ENCODE peak calls at places on chromosomes 2 and 18, in seven cellular contexts. E is mucosa of descending colon, O is GM06990, D is psoas muscle, U is prostate gland, H is heart left ventricle, X is esophagus squamous epithelium. J is an unnamed sample. For H3K36me3, the result is how much of the 10 kb centered on the place peaks cover.

GRCh38 chr2:100142393-100142792 is at the start of gene AFF3:
- DNase-seq in E (no peak), U (no peak), O (peak), X (peak), H (no peak), D (no peak), J (no peak)

GRCh38 chr2:239824051-239824694 is 201.0 kb downstream of the NDUFA10 start:
- DNase-seq in O (no peak), U (peak), X (no peak), E (peak), D (no peak), H (peak), J (no peak)

GRCh38 chr18:48161201-48161910 is 230.9 kb upstream of the SMAD2 start:
- DNase-seq in U (peak), H (peak), X (no peak), D (peak), E (peak), O (peak), J (peak)

GRCh38 chr2:36461039-36461681 is 105.6 kb downstream of the CRIM1 start:
- DNase-seq in X (no peak), O (no peak), E (no peak), U (no peak), H (no peak), D (no peak), J (no peak)

GRCh38 chr2:191199929-191200328 is 45.3 kb upstream of the MYO1B start:
- DNase-seq in O (no peak), H (no peak), E (no peak), X (no peak), U (no peak), D (no peak), J (no peak)

GRCh38 chr2:203656522-203657287 is 49.7 kb upstream of the CD28 start:
- DNase-seq in D (no peak), O (no peak), E (peak), X (peak), U (peak), H (no peak), J (peak)

GRCh38 chr18:38930881-38931753 is 1365.5 kb upstream of the CELF4 start:
- DNase-seq in X (no peak), O (no peak), D (no peak), U (no peak), H (no peak), E (no peak), J (no peak)

GRCh38 chr18:57542126-57542525 is 44.4 kb downstream of the FECH start:
- DNase-seq in U (no peak), E (no peak), O (no peak), X (no peak), H (no peak), D (no peak), J (no peak)

GRCh38 chr18:7919565-7919964 is 352.4 kb downstream of the PTPRM start:
- DNase-seq in X (no peak), D (no peak), H (no peak), E (no peak), O (no peak), U (no peak), J (no peak)

GRCh38 chr2:5250482-5250881 is 441.7 kb upstream of the SOX11 start:
- DNase-seq in U (no peak), X (no peak), E (no peak), D (no peak), O (no peak), H (no peak), J (no peak)

GRCh38 chr18:12904012-12904516 is 20.0 kb upstream of the PTPN2 start:
- DNase-seq in E (no peak), H (no peak), O (no peak), X (no peak), D (no peak), U (no peak), J (no peak)

GRCh38 chr2:198880421-198880820 is 577.3 kb downstream of the SATB2 start:
- DNase-seq in U (no peak), O (no peak), D (no peak), X (no peak), E (no peak), H (no peak), J (no peak)

GRCh38 chr18:55790296-55790695 is 202.3 kb upstream of the TCF4 start:
- DNase-seq in D (no peak), U (no peak), E (no peak), O (no peak), H (no peak), X (no peak), J (no peak)

GRCh38 chr2:100228415-100228814 is 86.0 kb upstream of the AFF3 start:
- DNase-seq in O (no peak), E (no peak), X (no peak), U (no peak), D (no peak), H (no peak), J (no peak)

GRCh38 chr2:144914622-144915230 is 394.8 kb upstream of the ZEB2 start:
- DNase-seq in O (no peak), H (no peak), U (no peak), D (no peak), E (no peak), X (no peak), J (no peak)

GRCh38 chr2:103873719-103874359 is 980.1 kb upstream of the POU3F3 start:
- DNase-seq in D (no peak), X (no peak), U (no peak), H (no peak), E (no peak), O (no peak), J (no peak)

GRCh38 chr18:23578067-23578705 is 8.1 kb downstream of the NPC1 start:
- DNase-seq in H (no peak), O (no peak), U (no peak), E (no peak), X (no peak), D (no peak), J (no peak)

GRCh38 chr18:5238371-5238758 is 41.3 kb upstream of the AKAIN1 start:
- DNase-seq in H (peak), O (no peak), U (peak), D (peak), E (peak), X (no peak), J (peak)

GRCh38 chr2:41867553-41867952 is 180.3 kb upstream of the PKDCC start:
- DNase-seq in E (no peak), X (no peak), O (no peak), U (no peak), H (no peak), D (no peak), J (no peak)

GRCh38 chr2:231985823-231986261 is 24.3 kb downstream of the DIS3L2 start:
- DNase-seq in D (no peak), O (no peak), H (no peak), U (no peak), E (no peak), X (no peak), J (no peak)

GRCh38 chr2:45776160-45776955 is 124.9 kb downstream of the PRKCE start:
- DNase-seq in H (no peak), X (no peak), O (no peak), E (no peak), D (no peak), U (no peak), J (no peak)

GRCh38 chr2:70959851-70960832 is 18.3 kb upstream of the ANKRD53 start:
- DNase-seq in U (no peak), H (no peak), O (no peak), E (no peak), X (no peak), D (no peak), J (peak)

GRCh38 chr2:62441421-62441820 is 64.6 kb downstream of the TMEM17 start:
- DNase-seq in U (no peak), O (no peak), E (no peak), X (no peak), H (no peak), D (no peak), J (no peak)

GRCh38 chr2:218059289-218059688 is 9.8 kb upstream of the RUFY4 start:
- DNase-seq in X (no peak), U (no peak), H (no peak), E (no peak), D (no peak), O (no peak), J (no peak)

GRCh38 chr2:235937092-235937491 is 231.1 kb downstream of the GBX2 start:
- DNase-seq in U (no peak), H (no peak), E (no peak), O (no peak), D (no peak), X (no peak), J (no peak)

GRCh38 chr18:76419811-76420210 is 75.2 kb downstream of the ZNF516 start:
- DNase-seq in X (no peak), O (no peak), H (no peak), E (no peak), U (no peak), D (no peak), J (no peak)

GRCh38 chr2:240800241-240800640 is 19.8 kb downstream of the KIF1A start:
- DNase-seq in D (peak), E (peak), U (no peak), O (no peak), X (no peak), H (peak), J (peak)

GRCh38 chr2:68743531-68743930 is 8.9 kb downstream of the ARHGAP25 start:
- DNase-seq in D (no peak), U (no peak), H (no peak), E (no peak), X (no peak), O (no peak), J (no peak)

GRCh38 chr2:64263315-64263714 is 119.1 kb upstream of the PELI1 start:
- DNase-seq in D (no peak), H (no peak), O (no peak), X (no peak), U (no peak), E (no peak), J (no peak)

GRCh38 chr2:33673937-33674336 is 74.8 kb upstream of the FAM98A start:
- DNase-seq in E (no peak), H (no peak), U (no peak), X (no peak), O (no peak), D (no peak), J (no peak)

DNA sequence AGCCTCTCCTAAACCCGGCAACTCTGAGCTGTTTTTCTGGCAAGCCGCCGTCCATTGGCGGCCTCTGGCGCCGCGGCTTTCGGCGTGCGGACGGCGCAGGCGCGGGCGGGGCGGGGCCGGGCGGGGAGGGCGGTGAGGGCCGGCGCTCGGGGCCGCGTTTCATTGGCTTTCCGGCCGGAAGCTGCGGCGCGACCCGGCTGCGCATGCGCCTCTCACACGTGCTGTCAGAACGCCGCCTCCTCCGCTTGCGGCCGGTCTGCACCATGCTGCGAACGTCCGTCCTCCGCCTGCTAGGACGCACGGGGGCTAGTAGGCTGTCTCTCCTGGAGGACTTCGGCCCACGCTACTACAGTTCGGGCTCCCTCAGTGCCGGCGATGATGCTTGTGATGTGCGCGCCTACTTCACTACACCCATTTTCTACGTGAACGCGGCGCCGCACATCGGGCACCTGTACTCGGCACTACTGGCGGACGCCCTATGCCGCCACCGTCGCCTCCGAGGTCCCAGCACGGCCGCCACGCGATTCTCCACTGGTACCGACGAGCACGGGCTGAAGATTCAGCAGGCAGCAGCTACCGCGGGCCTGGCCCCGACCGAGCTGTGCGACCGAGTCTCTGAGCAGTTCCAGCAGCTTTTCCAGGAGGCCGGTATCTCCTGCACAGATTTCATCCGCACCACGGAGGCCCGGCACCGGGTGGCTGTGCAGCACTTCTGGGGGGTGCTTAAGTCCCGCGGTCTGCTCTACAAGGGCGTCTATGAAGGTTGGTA is at the start of gene MARS2:
- DNase-seq in E (peak), O (peak), H (peak), U (peak), X (peak), D (peak), J (peak)
- TF ChIP-seq CTCF in E (peak), O (no peak), H (peak), U (peak), X (no peak), D (no peak), J (no peak)

DNA sequence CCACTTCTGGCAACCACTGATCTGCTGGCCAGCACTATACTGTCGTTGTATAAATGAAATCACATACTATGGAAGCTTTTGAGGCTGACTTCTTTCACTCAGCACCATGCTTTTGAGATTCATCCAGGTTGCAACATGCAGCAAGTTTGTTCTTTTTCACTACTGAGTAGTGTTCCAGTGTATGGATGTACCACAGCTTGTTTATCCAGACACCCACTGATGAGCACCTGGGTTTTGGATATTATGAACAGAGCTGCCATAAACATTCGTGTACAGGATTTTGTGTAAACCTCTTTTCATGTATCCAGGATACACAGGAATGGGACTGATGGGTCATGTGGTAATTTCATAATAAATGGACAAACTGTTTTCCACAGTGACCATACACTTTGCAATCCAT is 10.7 kb downstream of the ERCC3 start:
- DNase-seq in U (no peak), H (no peak), E (no peak), D (no peak), O (no peak), X (no peak), J (no peak)
- H3K36me3 ChIP-seq in U (under half), H (half or more), E (under half), D (half or more), O (under half), X (under half), J (under half)

GRCh38 chr2:117815946-117816345 is 1.5 kb downstream of the DDX18 start:
- DNase-seq in E (no peak), U (no peak), H (no peak), X (no peak), O (no peak), D (no peak), J (no peak)
- H3K4me3 ChIP-seq in E (no peak), U (no peak), H (no peak), X (peak), O (peak), D (peak), J (peak)

DNA sequence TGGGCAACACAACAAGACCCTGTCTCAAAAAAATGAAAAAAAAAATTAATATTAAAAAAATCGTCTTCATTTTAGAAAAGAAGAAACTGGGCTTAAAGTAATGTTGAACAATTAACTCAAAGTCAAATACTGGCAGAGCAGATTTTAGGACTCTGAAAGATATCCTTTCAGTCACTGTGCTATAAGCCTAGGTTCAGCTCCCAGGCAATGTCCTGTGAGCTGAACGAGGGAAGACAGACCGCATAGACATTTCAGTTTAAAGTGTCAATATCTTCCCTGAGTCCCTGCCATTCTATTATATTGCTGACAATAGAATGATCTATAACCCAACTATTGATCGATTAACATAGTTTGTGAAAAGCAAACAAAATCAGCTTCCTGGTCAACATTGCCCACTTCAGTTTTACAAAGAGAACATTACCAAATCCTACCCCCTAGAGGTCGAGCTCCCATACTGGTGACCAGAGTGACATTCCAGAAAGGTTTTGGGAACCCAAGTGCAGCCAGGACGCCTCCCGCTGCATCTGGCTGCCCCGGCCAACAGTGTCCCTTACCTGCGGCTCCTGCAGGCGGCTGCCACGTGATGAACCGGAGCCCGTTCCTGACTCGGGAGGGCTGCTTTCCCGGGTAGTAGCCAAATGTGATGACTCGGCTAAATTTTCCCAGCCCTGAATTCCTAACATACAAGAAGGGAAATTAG is 639 bp downstream of the MRO start:
- DNase-seq in E (peak), U (peak), X (no peak), O (no peak), D (no peak), H (peak), J (peak)
- TF ChIP-seq CTCF in E (no peak), U (no peak), X (no peak), O (peak), D (no peak), H (peak), J (peak)

GRCh38 chr18:9537638-9538037 is 62.3 kb downstream of the RALBP1 start:
- DNase-seq in D (no peak), U (no peak), E (no peak), H (no peak), X (no peak), O (no peak), J (no peak)
- H3K36me3 ChIP-seq in D (half or more), U (under half), E (under half), H (half or more), X (under half), O (under half), J (under half)